ENCODE peak calls at places on chromosomes 11 and 22, in seven cellular contexts. One of them, this sample, is unnamed.

GRCh38 chr11:120132645-120133185 is 5.2 kb downstream of the TRIM29 start:
- DNase-seq in CD8-positive, alpha-beta T cell: no peak
- DNase-seq in cardiac muscle cell: no peak
- DNase-seq in tibial nerve: no peak
- DNase-seq in A549: no peak
- DNase-seq in heart left ventricle: peak; percentile 3
- DNase-seq in mucosa of descending colon: no peak
- DNase-seq in this sample: peak; percentile 27

GRCh38 chr11:11186249-11186648 is 166.8 kb downstream of the CSNK2A3 start:
- DNase-seq in A549: no peak
- DNase-seq in heart left ventricle: no peak
- DNase-seq in CD8-positive, alpha-beta T cell: no peak
- DNase-seq in mucosa of descending colon: no peak
- DNase-seq in cardiac muscle cell: no peak
- DNase-seq in tibial nerve: no peak
- DNase-seq in this sample: no peak

GRCh38 chr11:48005878-48006277 is 25.5 kb downstream of the PTPRJ start:
- DNase-seq in cardiac muscle cell: peak; percentile 39
- DNase-seq in tibial nerve: no peak
- DNase-seq in A549: no peak
- DNase-seq in heart left ventricle: no peak
- DNase-seq in CD8-positive, alpha-beta T cell: no peak
- DNase-seq in mucosa of descending colon: no peak
- DNase-seq in this sample: peak; percentile 69

GRCh38 chr11:11942668-11943067 is 65.8 kb downstream of the DKK3 start:
- DNase-seq in heart left ventricle: no peak
- DNase-seq in cardiac muscle cell: no peak
- DNase-seq in A549: no peak
- DNase-seq in CD8-positive, alpha-beta T cell: no peak
- DNase-seq in mucosa of descending colon: no peak
- DNase-seq in tibial nerve: no peak
- DNase-seq in this sample: no peak

GRCh38 chr11:13857828-13858227 is 104.7 kb upstream of the SPON1 start:
- DNase-seq in tibial nerve: no peak
- DNase-seq in CD8-positive, alpha-beta T cell: no peak
- DNase-seq in A549: no peak
- DNase-seq in mucosa of descending colon: no peak
- DNase-seq in heart left ventricle: no peak
- DNase-seq in cardiac muscle cell: no peak
- DNase-seq in this sample: no peak

GRCh38 chr11:12174145-12175143 is 64.1 kb downstream of the MICAL2 start:
- DNase-seq in cardiac muscle cell: no peak
- DNase-seq in A549: no peak
- DNase-seq in tibial nerve: no peak
- DNase-seq in heart left ventricle: no peak
- DNase-seq in mucosa of descending colon: no peak
- DNase-seq in CD8-positive, alpha-beta T cell: no peak
- DNase-seq in this sample: no peak

GRCh38 chr11:134659882-134660281 is 247.8 kb upstream of the B3GAT1 start:
- DNase-seq in tibial nerve: no peak
- DNase-seq in mucosa of descending colon: no peak
- DNase-seq in cardiac muscle cell: no peak
- DNase-seq in CD8-positive, alpha-beta T cell: no peak
- DNase-seq in heart left ventricle: peak; percentile 7
- DNase-seq in A549: no peak
- DNase-seq in this sample: no peak

GRCh38 chr22:23240639-23241389 is 60.5 kb downstream of the BCR start:
- DNase-seq in A549: peak; percentile 14
- DNase-seq in CD8-positive, alpha-beta T cell: no peak
- DNase-seq in heart left ventricle: no peak
- DNase-seq in mucosa of descending colon: peak; percentile 43
- DNase-seq in cardiac muscle cell: no peak
- DNase-seq in tibial nerve: no peak
- DNase-seq in this sample: peak; percentile 32

GRCh38 chr11:14669499-14669898 is 25.9 kb downstream of the PDE3B start:
- DNase-seq in heart left ventricle: no peak
- DNase-seq in mucosa of descending colon: no peak
- DNase-seq in tibial nerve: no peak
- DNase-seq in CD8-positive, alpha-beta T cell: no peak
- DNase-seq in A549: no peak
- DNase-seq in cardiac muscle cell: no peak
- DNase-seq in this sample: no peak

GRCh38 chr11:73267122-73267846 is 4.9 kb upstream of the P2RY6 start:
- DNase-seq in A549: no peak
- DNase-seq in tibial nerve: no peak
- DNase-seq in heart left ventricle: peak; percentile 7
- DNase-seq in mucosa of descending colon: no peak
- DNase-seq in CD8-positive, alpha-beta T cell: no peak
- DNase-seq in cardiac muscle cell: no peak
- DNase-seq in this sample: no peak

GRCh38 chr11:120985718-120986569 is 38.0 kb upstream of the TBCEL start:
- DNase-seq in heart left ventricle: no peak
- DNase-seq in tibial nerve: no peak
- DNase-seq in cardiac muscle cell: peak; percentile 80
- DNase-seq in mucosa of descending colon: peak; percentile 45
- DNase-seq in CD8-positive, alpha-beta T cell: peak; percentile 1
- DNase-seq in A549: peak; percentile 16
- DNase-seq in this sample: peak; percentile 78

GRCh38 chr11:111938687-111939160 is 1.6 kb downstream of the DIXDC1 start:
- DNase-seq in mucosa of descending colon: no peak
- DNase-seq in cardiac muscle cell: no peak
- DNase-seq in A549: no peak
- DNase-seq in heart left ventricle: no peak
- DNase-seq in CD8-positive, alpha-beta T cell: no peak
- DNase-seq in tibial nerve: no peak
- DNase-seq in this sample: no peak

GRCh38 chr11:78567209-78567608 is 7.5 kb downstream of the NARS2 start:
- DNase-seq in mucosa of descending colon: no peak
- DNase-seq in tibial nerve: no peak
- DNase-seq in cardiac muscle cell: no peak
- DNase-seq in A549: no peak
- DNase-seq in heart left ventricle: no peak
- DNase-seq in CD8-positive, alpha-beta T cell: no peak
- DNase-seq in this sample: no peak

DNA sequence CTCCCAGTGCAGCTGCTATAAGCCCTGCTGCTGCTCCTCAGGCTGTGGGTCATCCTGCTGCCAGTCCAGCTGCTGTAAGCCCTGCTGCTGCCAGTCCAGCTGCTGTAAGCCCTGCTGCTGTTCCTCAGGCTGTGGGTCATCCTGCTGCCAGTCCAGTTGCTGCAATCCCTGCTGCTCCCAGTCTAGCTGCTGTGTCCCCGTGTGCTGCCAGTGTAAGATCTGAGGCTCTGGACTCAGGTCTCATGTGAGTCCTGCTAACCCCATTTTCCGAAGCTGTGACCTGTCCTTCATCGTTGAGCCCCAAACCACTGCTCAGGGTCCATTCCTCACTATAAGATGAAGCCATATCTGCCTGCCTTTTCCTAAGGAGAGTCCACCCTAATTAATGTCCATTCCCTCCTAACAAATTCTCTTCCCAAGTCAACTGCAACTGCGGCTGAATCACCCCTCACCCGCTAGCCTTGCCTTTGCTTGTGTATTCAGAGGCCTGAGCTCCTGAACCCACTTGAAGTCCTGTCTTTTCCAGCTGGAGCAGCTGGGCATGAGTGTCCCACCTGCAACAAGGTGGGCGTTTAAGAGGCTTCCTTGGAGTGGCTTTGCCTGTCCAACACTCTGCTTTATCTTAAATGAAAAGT is 626 bp downstream of the KRTAP5-7 start:
- DNase-seq in tibial nerve: no peak
- DNase-seq in cardiac muscle cell: no peak
- DNase-seq in heart left ventricle: no peak
- DNase-seq in CD8-positive, alpha-beta T cell: no peak
- DNase-seq in mucosa of descending colon: no peak
- DNase-seq in A549: no peak
- DNase-seq in this sample: peak; percentile 19
- H3K4me3 ChIP-seq in tibial nerve: no peak overlapping the region
- H3K4me3 ChIP-seq in cardiac muscle cell: no peak overlapping the region
- H3K4me3 ChIP-seq in heart left ventricle: no peak overlapping the region
- H3K4me3 ChIP-seq in CD8-positive, alpha-beta T cell: no peak overlapping the region
- H3K4me3 ChIP-seq in mucosa of descending colon: no peak overlapping the region
- H3K4me3 ChIP-seq in A549: no peak overlapping the region
- H3K4me3 ChIP-seq in this sample: no peak overlapping the region

GRCh38 chr22:44311855-44312170 is 938 bp downstream of the SHISAL1 start:
- DNase-seq in tibial nerve: no peak
- DNase-seq in CD8-positive, alpha-beta T cell: no peak
- DNase-seq in cardiac muscle cell: no peak
- DNase-seq in heart left ventricle: no peak
- DNase-seq in A549: no peak
- DNase-seq in mucosa of descending colon: no peak
- DNase-seq in this sample: no peak

GRCh38 chr22:44309647-44310046 is 3.1 kb downstream of the SHISAL1 start:
- DNase-seq in A549: no peak
- DNase-seq in CD8-positive, alpha-beta T cell: no peak
- DNase-seq in cardiac muscle cell: no peak
- DNase-seq in tibial nerve: no peak
- DNase-seq in heart left ventricle: no peak
- DNase-seq in mucosa of descending colon: no peak
- DNase-seq in this sample: no peak

GRCh38 chr22:44311104-44311854 is 1.5 kb downstream of the SHISAL1 start:
- DNase-seq in CD8-positive, alpha-beta T cell: no peak
- DNase-seq in mucosa of descending colon: no peak
- DNase-seq in cardiac muscle cell: no peak
- DNase-seq in tibial nerve: no peak
- DNase-seq in A549: no peak
- DNase-seq in heart left ventricle: no peak
- DNase-seq in this sample: no peak

GRCh38 chr22:44307509-44308169 is 5.1 kb downstream of the SHISAL1 start:
- DNase-seq in mucosa of descending colon: no peak
- DNase-seq in tibial nerve: peak; percentile 14
- DNase-seq in cardiac muscle cell: peak; percentile 64
- DNase-seq in A549: no peak
- DNase-seq in CD8-positive, alpha-beta T cell: no peak
- DNase-seq in heart left ventricle: peak; percentile 29
- DNase-seq in this sample: no peak

DNA sequence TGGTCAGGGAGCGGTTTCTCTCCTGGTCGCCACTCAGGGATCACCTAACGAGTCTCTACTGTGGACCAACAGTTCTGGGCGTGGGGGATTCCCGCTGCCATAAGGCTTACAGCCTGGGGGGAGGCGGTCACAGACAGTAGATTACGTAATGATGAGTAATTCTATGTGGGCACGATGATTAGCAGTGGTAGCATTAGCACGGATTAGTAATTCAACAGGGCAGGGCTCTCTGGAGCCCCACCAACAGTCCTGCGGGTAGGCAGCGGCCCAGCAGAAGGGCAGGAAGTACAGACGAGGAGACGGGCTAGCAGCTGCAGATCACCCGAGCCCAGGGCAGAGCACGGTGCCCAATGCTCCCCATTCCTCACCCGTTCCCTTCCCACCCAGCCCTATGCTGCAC is 3.6 kb downstream of the SHISAL1 start:
- DNase-seq in heart left ventricle: no peak
- DNase-seq in tibial nerve: peak; percentile 30
- DNase-seq in A549: peak; percentile 53
- DNase-seq in cardiac muscle cell: no peak
- DNase-seq in CD8-positive, alpha-beta T cell: no peak
- DNase-seq in mucosa of descending colon: peak; percentile 38
- DNase-seq in this sample: peak; percentile 68
- H3K4me1 ChIP-seq in heart left ventricle: peaks cover 10% of the 10 kb centered on the region
- H3K4me1 ChIP-seq in tibial nerve: no peaks in the 10 kb centered on the region
- H3K4me1 ChIP-seq in A549: peaks cover 25% of the 10 kb centered on the region
- H3K4me1 ChIP-seq in cardiac muscle cell: peaks cover 12% of the 10 kb centered on the region
- H3K4me1 ChIP-seq in CD8-positive, alpha-beta T cell: peaks cover 17% of the 10 kb centered on the region
- H3K4me1 ChIP-seq in mucosa of descending colon: no peaks in the 10 kb centered on the region
- H3K4me1 ChIP-seq in this sample: no peaks in the 10 kb centered on the region

DNA sequence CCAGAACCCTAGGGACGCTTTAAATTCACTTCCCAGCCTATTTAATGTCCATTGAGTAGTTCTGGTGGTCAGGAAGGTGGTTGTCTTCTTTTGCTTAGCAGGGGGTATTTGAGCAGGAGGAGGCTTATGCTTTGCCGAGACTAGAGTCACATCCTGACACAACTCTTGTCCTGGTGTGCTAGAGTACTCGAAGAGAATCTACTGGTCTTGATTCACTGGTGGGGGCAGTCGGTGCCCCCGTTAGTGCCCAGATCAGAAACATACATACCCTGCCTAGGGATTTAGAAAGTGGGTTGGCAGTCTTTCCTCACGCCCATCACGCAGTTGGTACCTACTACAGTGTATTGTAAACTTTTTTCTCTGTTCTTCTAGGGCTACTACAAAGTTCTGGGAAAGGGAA is 2.7 kb downstream of the RPL27A start:
- DNase-seq in cardiac muscle cell: no peak
- DNase-seq in CD8-positive, alpha-beta T cell: no peak
- DNase-seq in mucosa of descending colon: no peak
- DNase-seq in A549: no peak
- DNase-seq in heart left ventricle: no peak
- DNase-seq in tibial nerve: no peak
- DNase-seq in this sample: no peak
- H3K4me3 ChIP-seq in cardiac muscle cell: no peak overlapping the region
- H3K4me3 ChIP-seq in CD8-positive, alpha-beta T cell: no peak overlapping the region
- H3K4me3 ChIP-seq in mucosa of descending colon: no peak overlapping the region
- H3K4me3 ChIP-seq in A549: peak overlapping the region; percentile 76
- H3K4me3 ChIP-seq in heart left ventricle: no peak overlapping the region
- H3K4me3 ChIP-seq in tibial nerve: no peak overlapping the region
- H3K4me3 ChIP-seq in this sample: no peak overlapping the region

DNA sequence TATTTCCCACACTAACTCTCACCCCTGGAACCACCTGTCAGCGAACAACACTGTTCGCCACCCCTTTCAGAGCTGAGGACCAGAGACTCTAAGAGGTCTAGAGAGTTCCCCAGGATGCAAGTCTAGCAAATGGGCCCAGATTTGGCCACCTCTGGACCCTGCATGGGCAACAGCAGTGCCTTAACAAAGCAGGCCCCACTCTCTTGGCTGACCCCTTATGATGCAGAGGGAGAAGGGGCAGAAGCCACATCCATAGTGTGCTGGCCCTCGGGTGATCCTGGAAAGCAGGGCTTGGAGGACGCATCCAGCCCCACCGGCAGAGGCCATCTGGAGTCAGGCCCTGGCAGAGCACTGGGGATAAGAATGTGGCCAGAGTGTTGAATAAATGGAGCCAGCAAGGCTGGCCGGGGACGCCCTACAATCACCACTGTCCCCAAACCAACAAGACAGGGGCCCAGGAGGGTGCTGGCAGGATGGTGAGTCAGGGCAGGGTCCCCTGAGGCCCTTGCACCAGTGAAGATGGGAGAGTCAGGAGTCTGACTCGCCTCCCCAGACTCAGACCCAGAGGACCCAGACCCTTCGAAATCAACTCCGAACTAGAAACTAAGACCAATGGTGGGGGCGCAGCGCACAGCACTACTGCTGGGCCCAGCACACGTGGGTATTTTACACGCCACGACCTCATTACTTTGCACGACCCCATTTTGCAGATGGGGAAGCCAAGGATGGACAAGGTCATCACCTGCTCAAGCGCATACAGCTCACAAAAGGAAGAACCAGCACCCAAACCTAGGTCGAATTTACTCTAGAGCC is 6.5 kb downstream of the CSNK1E start:
- DNase-seq in A549: no peak
- DNase-seq in cardiac muscle cell: no peak
- DNase-seq in mucosa of descending colon: no peak
- DNase-seq in CD8-positive, alpha-beta T cell: no peak
- DNase-seq in heart left ventricle: no peak
- DNase-seq in tibial nerve: no peak
- DNase-seq in this sample: peak; percentile 70
- H3K4me1 ChIP-seq in A549: peaks cover 57% of the 10 kb centered on the region
- H3K4me1 ChIP-seq in cardiac muscle cell: peaks cover 25% of the 10 kb centered on the region
- H3K4me1 ChIP-seq in mucosa of descending colon: peaks cover 37% of the 10 kb centered on the region
- H3K4me1 ChIP-seq in CD8-positive, alpha-beta T cell: peaks cover 32% of the 10 kb centered on the region
- H3K4me1 ChIP-seq in heart left ventricle: peaks cover 70% of the 10 kb centered on the region
- H3K4me1 ChIP-seq in tibial nerve: peaks cover 84% of the 10 kb centered on the region
- H3K4me1 ChIP-seq in this sample: peaks cover 1% of the 10 kb centered on the region